ENCODE peak calls at places on chromosomes 6 and 20, in six cellular contexts. F is endothelial cell of umbilical vein, L is HCT116, Z is GM12891, I is ovary, S is testis. N is an unnamed sample.
A peak's percentile ranks its signal among the peaks of the same experiment; 100 is the strongest.

GRCh38 chr6:3278691-3279090 is 19.9 kb downstream of the PSMG4 start:
- DNase-seq in F (no peak), L (no peak), Z (no peak), I (no peak), S (no peak), N (no peak)

GRCh38 chr20:44218441-44218840 is 7.9 kb upstream of the OSER1 start:
- DNase-seq in F (no peak), L (no peak), Z (no peak), I (no peak), S (no peak), N (no peak)

GRCh38 chr6:81120280-81120679 is 632.2 kb downstream of the TENT5A start:
- DNase-seq in F (no peak), L (no peak), Z (no peak), I (no peak), S (no peak), N (no peak)

GRCh38 chr6:101439790-101440189 is 46.3 kb downstream of the GRIK2 start:
- DNase-seq in F (no peak), L (no peak), Z (no peak), I (no peak), S (no peak), N (no peak)

GRCh38 chr20:9789136-9789535 is 49.7 kb downstream of the PAK5 start:
- DNase-seq in F (no peak), L (no peak), Z (no peak), I (no peak), S (no peak), N (no peak)

GRCh38 chr20:48626938-48627736 is 200.7 kb downstream of the PREX1 start:
- DNase-seq in F (no peak), L (no peak), Z (no peak), I (no peak), S (no peak), N (no peak)

GRCh38 chr6:155216312-155217028 is 47.3 kb upstream of the CLDN20 start:
- DNase-seq in F (no peak), L (no peak), Z (no peak), I (no peak), S (no peak), N (no peak)

GRCh38 chr20:19008497-19008896 is 194.9 kb downstream of the SCP2D1 start:
- DNase-seq in F (no peak), L (no peak), Z (no peak), I (no peak), S (no peak), N (no peak)

GRCh38 chr6:48087448-48087847 is 23.5 kb downstream of the PTCHD4 start:
- DNase-seq in F (peak; percentile 56), L (peak; percentile 18), Z (no peak), I (no peak), S (no peak), N (peak; percentile 1)

GRCh38 chr6:43709654-43710303 is 22.2 kb upstream of the MRPS18A start:
- DNase-seq in F (no peak), L (no peak), Z (no peak), I (no peak), S (no peak), N (no peak)

GRCh38 chr6:167907837-167908681 is 81.3 kb downstream of the AFDN start:
- DNase-seq in F (peak; percentile 15), L (peak; percentile 18), Z (no peak), I (no peak), S (peak; percentile 52), N (no peak)

GRCh38 chr6:27452496-27452897 is 20.4 kb downstream of the ZNF184 start:
- DNase-seq in F (no peak), L (no peak), Z (no peak), I (no peak), S (no peak), N (peak; percentile 44)

GRCh38 chr6:104325341-104326172 is 534.2 kb downstream of the HACE1 start:
- DNase-seq in F (peak; percentile 43), L (peak; percentile 22), Z (no peak), I (no peak), S (peak; percentile 19), N (peak; percentile 1)

GRCh38 chr6:122872311-122872710 is 83.3 kb downstream of the SMPDL3A start:
- DNase-seq in F (no peak), L (no peak), Z (no peak), I (no peak), S (no peak), N (no peak)

DNA sequence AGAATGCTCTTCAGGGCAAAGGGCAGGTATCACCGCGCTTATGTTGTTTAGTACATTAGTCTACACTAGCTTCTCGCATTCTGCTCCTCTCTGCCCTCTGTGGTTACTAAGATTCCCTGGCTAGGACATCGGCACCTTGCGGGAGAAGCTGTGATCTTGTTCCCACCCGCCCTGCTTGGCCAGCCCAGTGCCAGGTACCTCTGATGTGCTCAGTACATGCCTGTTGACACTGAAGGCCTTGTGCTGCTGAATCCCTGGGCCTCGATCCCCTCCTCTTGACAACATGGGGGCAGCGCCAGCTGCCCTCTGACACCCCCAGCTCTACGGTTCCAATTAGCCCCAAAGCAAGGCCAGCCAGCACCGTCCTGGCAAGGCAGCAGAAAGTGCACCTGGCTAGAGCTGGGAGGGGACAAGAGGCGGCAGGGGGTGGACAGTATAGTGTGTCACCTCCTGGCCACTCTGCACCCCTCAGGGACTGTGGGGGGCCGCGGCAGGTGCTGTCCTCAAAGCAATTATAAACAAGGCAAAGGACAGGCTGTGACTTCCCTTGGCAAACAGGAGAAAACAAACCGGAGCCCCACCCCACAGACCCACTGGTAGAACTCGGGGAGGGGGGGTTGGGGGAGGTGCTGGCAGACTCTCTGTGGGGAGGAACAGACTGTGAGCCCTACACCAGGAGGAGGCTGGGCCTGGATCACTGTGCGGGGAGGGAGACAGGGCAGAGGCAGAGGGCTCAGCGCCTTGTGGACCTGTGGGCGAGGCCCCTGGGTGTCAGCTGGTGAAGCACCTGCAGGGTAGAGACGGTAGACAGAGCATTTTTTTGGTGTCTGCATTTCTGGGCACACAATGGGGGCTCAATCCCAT is 7.1 kb downstream of the TFEB start:
- DNase-seq in F (no peak), L (no peak), Z (no peak), I (no peak), S (no peak), N (no peak)
- TF ChIP-seq POLR2A in F (no peak), L (no peak), Z (no peak), I (no peak), S (no peak), N (no peak)

DNA sequence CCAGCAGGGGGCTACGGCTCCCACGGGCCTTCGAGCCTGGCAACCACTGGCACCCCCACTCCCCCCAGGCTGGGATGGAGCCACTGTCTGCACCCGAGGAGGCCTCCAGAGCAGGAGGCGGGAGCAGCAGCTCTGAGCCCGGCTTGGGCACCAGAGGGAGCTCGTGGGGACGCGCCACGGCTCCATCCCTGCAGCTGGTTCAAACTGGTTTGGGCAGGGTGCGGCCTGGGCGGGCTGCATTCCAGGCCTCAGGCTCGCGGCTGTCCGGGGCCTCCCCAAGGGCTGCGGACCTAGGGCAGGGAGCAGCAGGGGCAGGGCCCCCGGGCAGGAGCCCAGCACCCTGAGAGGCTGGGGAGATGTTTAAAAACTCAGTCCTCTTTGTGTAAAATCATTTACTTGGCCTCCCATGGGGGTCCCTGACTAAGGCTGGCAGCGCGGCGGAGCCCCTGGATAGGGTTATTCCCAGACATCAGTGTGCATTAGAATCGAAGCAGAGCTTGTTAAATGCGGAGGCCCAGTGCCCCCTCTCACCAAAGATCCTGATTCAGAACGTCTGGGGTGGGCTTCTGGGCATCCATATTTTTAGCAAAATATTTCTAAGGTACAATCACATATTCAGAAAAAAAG is 4.1 kb upstream of the BCAS4 start:
- DNase-seq in F (peak; percentile 73), L (peak; percentile 82), Z (peak; percentile 80), I (peak; percentile 95), S (peak; percentile 88), N (peak; percentile 91)
- TF ChIP-seq POLR2A in F (peak; percentile 71), L (peak; percentile 54), Z (peak; percentile 57), I (no peak), S (no peak), N (peak; percentile 71)

DNA sequence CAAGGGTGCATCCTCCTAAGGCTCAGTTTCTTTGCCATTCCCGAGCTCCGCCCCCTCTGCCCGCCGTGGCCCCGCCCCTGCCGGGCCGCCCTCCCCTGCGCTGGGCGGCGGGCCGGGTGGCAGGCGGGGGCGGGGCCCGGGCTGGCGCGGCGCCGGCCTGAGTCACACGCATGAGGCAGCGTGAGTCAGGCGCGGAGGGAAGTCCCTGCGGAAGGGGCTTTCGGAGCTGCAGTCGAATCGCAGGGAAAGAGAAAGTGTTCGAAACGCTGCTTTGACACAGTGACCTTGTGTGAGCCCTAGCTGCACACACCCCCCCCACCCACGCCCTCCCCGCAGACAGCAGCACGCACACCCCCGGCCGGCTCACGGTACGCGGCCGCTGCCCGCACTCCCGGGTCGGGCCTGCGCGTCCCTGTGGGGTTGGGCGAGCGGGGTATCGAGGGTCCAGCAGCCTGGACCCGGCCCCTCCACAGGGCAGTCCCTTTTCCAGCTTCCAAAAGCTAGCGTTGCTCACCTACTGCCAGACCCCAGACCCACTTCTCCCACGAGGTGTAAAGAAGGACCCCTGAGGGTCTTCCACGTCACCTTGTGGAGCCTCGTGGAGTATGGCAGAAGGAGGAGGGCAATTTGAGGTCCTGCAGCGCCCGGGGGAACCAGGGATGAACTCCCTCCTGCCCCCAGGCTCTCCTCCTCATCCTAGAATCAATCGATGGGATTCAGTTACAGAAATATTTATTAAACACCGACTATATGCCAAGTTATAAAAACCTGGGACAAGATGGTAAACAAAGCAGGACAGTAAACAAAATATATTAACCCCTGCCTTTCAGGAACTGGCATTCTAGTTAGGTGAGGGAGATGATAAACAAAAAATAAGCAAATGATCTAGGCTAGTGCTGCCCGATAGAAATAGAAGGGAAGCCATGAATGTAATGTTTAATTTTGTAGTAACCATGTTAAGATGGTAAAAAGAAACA is 12.4 kb upstream of the HMGA1 start:
- DNase-seq in F (peak; percentile 95), L (no peak), Z (peak; percentile 95), I (peak; percentile 95), S (peak; percentile 92), N (peak; percentile 96)
- TF ChIP-seq POLR2A in F (no peak), L (peak; percentile 27), Z (no peak), I (peak; percentile 67), S (peak; percentile 77), N (peak; percentile 66)

GRCh38 chr6:121339639-121340226 is 5.5 kb upstream of the TBC1D32 start:
- DNase-seq in F (no peak), L (no peak), Z (no peak), I (no peak), S (no peak), N (no peak)

GRCh38 chr6:121335111-121336008 is 1.1 kb upstream of the TBC1D32 start:
- DNase-seq in F (no peak), L (no peak), Z (no peak), I (no peak), S (no peak), N (no peak)

GRCh38 chr6:121333196-121333595 is 1.1 kb downstream of the TBC1D32 start:
- DNase-seq in F (no peak), L (no peak), Z (no peak), I (no peak), S (no peak), N (no peak)

DNA sequence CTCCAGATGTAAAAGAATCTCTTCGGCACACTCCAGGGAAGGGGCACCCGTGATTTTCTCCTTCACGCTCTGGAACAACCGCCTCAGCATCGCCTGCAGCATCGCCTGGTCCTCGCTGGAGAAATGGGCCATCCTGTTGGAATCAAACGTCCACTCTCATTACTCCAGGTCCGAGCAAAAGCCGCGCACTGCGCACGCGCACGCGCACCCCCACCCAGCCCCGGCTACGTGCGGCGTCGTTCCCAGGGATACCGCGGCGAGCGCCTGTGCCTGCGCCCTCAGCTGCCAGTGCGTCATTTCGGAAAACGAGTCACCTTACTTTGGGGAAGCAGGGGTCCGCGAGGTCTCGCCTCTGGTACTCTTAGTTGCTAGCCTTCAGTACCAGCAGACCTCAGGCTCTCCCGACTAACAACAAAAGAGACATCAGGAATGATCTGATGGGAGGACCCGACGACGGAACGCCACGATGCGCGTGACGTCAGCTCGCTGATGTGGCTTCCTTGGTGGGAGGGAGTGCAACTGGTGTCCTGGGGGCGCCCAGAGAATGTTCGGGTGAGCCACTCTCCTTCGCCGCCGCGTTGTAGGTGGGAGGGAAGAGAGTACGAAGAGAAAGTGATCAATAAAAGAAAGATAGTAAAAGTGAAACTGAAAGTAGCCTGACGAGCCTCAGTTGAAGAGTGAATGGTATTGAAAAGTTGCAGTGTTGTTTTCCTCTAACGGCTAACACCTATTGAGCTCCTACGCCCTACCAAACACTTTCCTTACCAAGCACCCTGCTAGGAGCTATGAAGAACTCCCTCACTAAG is at the start of gene TBC1D32:
- DNase-seq in F (peak; percentile 95), L (peak; percentile 81), Z (peak; percentile 70), I (peak; percentile 96), S (peak; percentile 95), N (peak; percentile 94)
- TF ChIP-seq POLR2A in F (peak; percentile 58), L (no peak), Z (peak; percentile 80), I (peak; percentile 64), S (no peak), N (peak; percentile 89)